ENCODE peak calls at places on chromosomes 1 and 21, in six cellular contexts. B is right lobe of liver; J is GM10248; V is stimulated activated CD8-positive, alpha-beta memory T cell treated with anti-CD3 and anti-CD28 coated beads, Interleukin-7, amount 100 ng/mL, for 1 hour; L is NB4; D is right cardiac atrium. X is an unnamed sample.

GRCh38 chr1:224116131-224116530 is 2.2 kb downstream of the FBXO28 start:
- DNase-seq in B (no peak), J (peak), V (no peak), L (peak), D (no peak), X (peak)

GRCh38 chr1:19311503-19311930 is 427 bp downstream of the AKR7A2 start:
- DNase-seq in B (peak), J (peak), V (no peak), L (no peak), D (no peak), X (no peak)

GRCh38 chr1:38680801-38681510 is 178.6 kb downstream of the RRAGC start:
- DNase-seq in B (no peak), J (no peak), V (no peak), L (peak), D (no peak), X (no peak)

GRCh38 chr1:180860535-180860934 is 52.2 kb upstream of the KIAA1614 start:
- DNase-seq in B (no peak), J (no peak), V (no peak), L (no peak), D (no peak), X (no peak)

GRCh38 chr1:52544665-52545525 is 8.0 kb downstream of the TUT4 start:
- DNase-seq in B (no peak), J (no peak), V (no peak), L (peak), D (no peak), X (no peak)

GRCh38 chr1:54584575-54584974 is 36.5 kb downstream of the ACOT11 start:
- DNase-seq in B (no peak), J (no peak), V (no peak), L (no peak), D (no peak), X (no peak)

GRCh38 chr1:178874966-178875365 is 4.1 kb upstream of the ANGPTL1 start:
- DNase-seq in B (no peak), J (no peak), V (no peak), L (no peak), D (no peak), X (no peak)

GRCh38 chr1:923991-924618 is 382 bp downstream of the SAMD11 start:
- DNase-seq in B (no peak), J (no peak), V (no peak), L (no peak), D (no peak), X (no peak)

GRCh38 chr1:2528611-2528965 is 1.5 kb downstream of the HES5 start:
- DNase-seq in B (no peak), J (no peak), V (no peak), L (no peak), D (no peak), X (no peak)

GRCh38 chr1:27563407-27564263 is 40.3 kb downstream of the AHDC1 start:
- DNase-seq in B (peak), J (no peak), V (no peak), L (no peak), D (peak), X (no peak)

GRCh38 chr1:201324306-201324705 is 41.0 kb downstream of the PKP1 start:
- DNase-seq in B (no peak), J (no peak), V (no peak), L (no peak), D (no peak), X (no peak)

GRCh38 chr1:220426989-220427388 is 100.9 kb upstream of the MARK1 start:
- DNase-seq in B (no peak), J (no peak), V (no peak), L (no peak), D (no peak), X (no peak)

GRCh38 chr1:223706077-223706988 is 6.0 kb upstream of the CAPN2 start:
- DNase-seq in B (no peak), J (no peak), V (no peak), L (no peak), D (no peak), X (no peak)

GRCh38 chr1:61538228-61538627 is 186.7 kb downstream of the TM2D1 start:
- DNase-seq in B (no peak), J (no peak), V (no peak), L (no peak), D (no peak), X (no peak)

GRCh38 chr1:184065559-184065958 is 14.0 kb downstream of the TSEN15 start:
- DNase-seq in B (no peak), J (no peak), V (no peak), L (no peak), D (no peak), X (no peak)

GRCh38 chr1:204431310-204432184 is 19.9 kb upstream of the PPP1R15B start:
- DNase-seq in B (peak), J (peak), V (peak), L (peak), D (peak), X (no peak)

GRCh38 chr1:9278585-9279153 is 14.0 kb upstream of the SPSB1 start:
- DNase-seq in B (peak), J (no peak), V (no peak), L (no peak), D (no peak), X (no peak)

GRCh38 chr1:12001996-12002493 is 17.3 kb upstream of the MIIP start:
- DNase-seq in B (no peak), J (no peak), V (no peak), L (no peak), D (peak), X (no peak)

GRCh38 chr1:154819628-154820590 is 50.2 kb downstream of the KCNN3 start:
- DNase-seq in B (no peak), J (peak), V (no peak), L (peak), D (no peak), X (no peak)

GRCh38 chr1:200724064-200724463 is 14.6 kb upstream of the CAMSAP2 start:
- DNase-seq in B (no peak), J (no peak), V (no peak), L (no peak), D (no peak), X (no peak)

GRCh38 chr21:31872452-31873274 is at the start of gene HUNK:
- DNase-seq in B (peak), J (no peak), V (no peak), L (peak), D (peak), X (no peak)

X was measured in GM12878.